ENCODE peak calls at places on chromosomes 3 and 15, in eight cellular contexts. One of them, this sample, is unnamed.

GRCh38 chr15:67865766-67866165 is 25.9 kb upstream of the RNU6-1 start:
- DNase-seq in HCT116: no peak
- DNase-seq in amygdala: no peak
- DNase-seq in WERI-Rb-1: no peak
- DNase-seq in adipocyte: no peak
- DNase-seq in glutamatergic neuron: no peak
- DNase-seq in astrocyte of the spinal cord: no peak
- DNase-seq in A673: no peak
- DNase-seq in this sample: no peak

GRCh38 chr15:64681424-64682024 is 93.9 kb downstream of the RBPMS2 start:
- DNase-seq in adipocyte: peak; percentile 57
- DNase-seq in astrocyte of the spinal cord: peak; percentile 69
- DNase-seq in amygdala: no peak
- DNase-seq in WERI-Rb-1: peak; percentile 78
- DNase-seq in HCT116: peak; percentile 61
- DNase-seq in glutamatergic neuron: peak; percentile 31
- DNase-seq in A673: peak; percentile 81
- DNase-seq in this sample: peak; percentile 72

GRCh38 chr3:8336456-8336855 is 165.2 kb upstream of the LMCD1 start:
- DNase-seq in A673: no peak
- DNase-seq in adipocyte: no peak
- DNase-seq in glutamatergic neuron: no peak
- DNase-seq in amygdala: no peak
- DNase-seq in astrocyte of the spinal cord: no peak
- DNase-seq in WERI-Rb-1: no peak
- DNase-seq in HCT116: no peak
- DNase-seq in this sample: no peak

GRCh38 chr3:30943206-30943605 is 48.7 kb upstream of the GADL1 start:
- DNase-seq in astrocyte of the spinal cord: no peak
- DNase-seq in A673: no peak
- DNase-seq in WERI-Rb-1: no peak
- DNase-seq in adipocyte: no peak
- DNase-seq in amygdala: no peak
- DNase-seq in glutamatergic neuron: no peak
- DNase-seq in HCT116: no peak
- DNase-seq in this sample: no peak

GRCh38 chr15:100334456-100334855 is 7.3 kb downstream of the ADAMTS17 start:
- DNase-seq in astrocyte of the spinal cord: no peak
- DNase-seq in WERI-Rb-1: no peak
- DNase-seq in adipocyte: no peak
- DNase-seq in glutamatergic neuron: no peak
- DNase-seq in HCT116: no peak
- DNase-seq in amygdala: no peak
- DNase-seq in A673: no peak
- DNase-seq in this sample: no peak

GRCh38 chr3:16432714-16433113 is 80.8 kb downstream of the RFTN1 start:
- DNase-seq in adipocyte: no peak
- DNase-seq in A673: no peak
- DNase-seq in HCT116: no peak
- DNase-seq in astrocyte of the spinal cord: no peak
- DNase-seq in glutamatergic neuron: no peak
- DNase-seq in amygdala: no peak
- DNase-seq in WERI-Rb-1: no peak
- DNase-seq in this sample: peak; percentile 27

GRCh38 chr3:173092038-173092437 is 49.0 kb downstream of the SPATA16 start:
- DNase-seq in WERI-Rb-1: no peak
- DNase-seq in astrocyte of the spinal cord: no peak
- DNase-seq in adipocyte: no peak
- DNase-seq in glutamatergic neuron: no peak
- DNase-seq in HCT116: no peak
- DNase-seq in A673: no peak
- DNase-seq in amygdala: no peak
- DNase-seq in this sample: no peak

GRCh38 chr3:70000028-70000410 is 486 bp downstream of the SAMMSON start:
- DNase-seq in amygdala: peak; percentile 38
- DNase-seq in A673: no peak
- DNase-seq in WERI-Rb-1: no peak
- DNase-seq in adipocyte: no peak
- DNase-seq in HCT116: no peak
- DNase-seq in astrocyte of the spinal cord: no peak
- DNase-seq in glutamatergic neuron: no peak
- DNase-seq in this sample: no peak

GRCh38 chr15:33963831-33964664 is 4.2 kb upstream of the CHRM5 start:
- DNase-seq in astrocyte of the spinal cord: peak; percentile 26
- DNase-seq in HCT116: peak; percentile 12
- DNase-seq in A673: peak; percentile 38
- DNase-seq in adipocyte: peak; percentile 46
- DNase-seq in glutamatergic neuron: no peak
- DNase-seq in WERI-Rb-1: no peak
- DNase-seq in amygdala: no peak
- DNase-seq in this sample: peak; percentile 53

GRCh38 chr15:80367094-80367493 is 37.1 kb upstream of the ARNT2 start:
- DNase-seq in adipocyte: no peak
- DNase-seq in astrocyte of the spinal cord: no peak
- DNase-seq in HCT116: peak; percentile 45
- DNase-seq in A673: peak; percentile 24
- DNase-seq in amygdala: no peak
- DNase-seq in glutamatergic neuron: no peak
- DNase-seq in WERI-Rb-1: peak; percentile 82
- DNase-seq in this sample: no peak

GRCh38 chr15:76976572-76977270 is 18.2 kb upstream of the PSTPIP1 start:
- DNase-seq in WERI-Rb-1: no peak
- DNase-seq in astrocyte of the spinal cord: no peak
- DNase-seq in HCT116: no peak
- DNase-seq in A673: no peak
- DNase-seq in amygdala: no peak
- DNase-seq in adipocyte: no peak
- DNase-seq in glutamatergic neuron: no peak
- DNase-seq in this sample: peak; percentile 54

GRCh38 chr3:95154775-95155174 is 1091.9 kb downstream of the NSUN3 start:
- DNase-seq in glutamatergic neuron: no peak
- DNase-seq in WERI-Rb-1: no peak
- DNase-seq in HCT116: no peak
- DNase-seq in adipocyte: peak; percentile 21
- DNase-seq in A673: no peak
- DNase-seq in amygdala: no peak
- DNase-seq in astrocyte of the spinal cord: peak; percentile 70
- DNase-seq in this sample: no peak

GRCh38 chr3:129942296-129942695 is 32.2 kb upstream of the TRH start:
- DNase-seq in amygdala: peak; percentile 58
- DNase-seq in adipocyte: peak; percentile 78
- DNase-seq in glutamatergic neuron: peak; percentile 81
- DNase-seq in A673: peak; percentile 65
- DNase-seq in WERI-Rb-1: peak; percentile 86
- DNase-seq in astrocyte of the spinal cord: peak; percentile 44
- DNase-seq in HCT116: peak; percentile 65
- DNase-seq in this sample: peak; percentile 75

GRCh38 chr3:27729325-27729724 is 7.2 kb upstream of the EOMES start:
- DNase-seq in astrocyte of the spinal cord: no peak
- DNase-seq in A673: no peak
- DNase-seq in amygdala: no peak
- DNase-seq in HCT116: no peak
- DNase-seq in adipocyte: no peak
- DNase-seq in glutamatergic neuron: no peak
- DNase-seq in WERI-Rb-1: no peak
- DNase-seq in this sample: no peak

GRCh38 chr3:169256791-169257522 is 406.6 kb downstream of the MECOM start:
- DNase-seq in amygdala: no peak
- DNase-seq in WERI-Rb-1: no peak
- DNase-seq in glutamatergic neuron: no peak
- DNase-seq in HCT116: no peak
- DNase-seq in astrocyte of the spinal cord: no peak
- DNase-seq in adipocyte: no peak
- DNase-seq in A673: no peak
- DNase-seq in this sample: no peak

GRCh38 chr15:31353931-31354330 is 27.3 kb downstream of the KLF13 start:
- DNase-seq in adipocyte: peak; percentile 37
- DNase-seq in glutamatergic neuron: no peak
- DNase-seq in A673: no peak
- DNase-seq in HCT116: no peak
- DNase-seq in WERI-Rb-1: no peak
- DNase-seq in amygdala: peak; percentile 68
- DNase-seq in astrocyte of the spinal cord: peak; percentile 6
- DNase-seq in this sample: no peak

GRCh38 chr3:23533596-23534386 is 272.0 kb upstream of the UBE2E1 start:
- DNase-seq in astrocyte of the spinal cord: no peak
- DNase-seq in adipocyte: no peak
- DNase-seq in amygdala: no peak
- DNase-seq in HCT116: no peak
- DNase-seq in A673: no peak
- DNase-seq in glutamatergic neuron: no peak
- DNase-seq in WERI-Rb-1: no peak
- DNase-seq in this sample: no peak

GRCh38 chr15:35784745-35785144 is 238.8 kb upstream of the DPH6 start:
- DNase-seq in WERI-Rb-1: no peak
- DNase-seq in adipocyte: no peak
- DNase-seq in HCT116: no peak
- DNase-seq in A673: peak; percentile 45
- DNase-seq in amygdala: no peak
- DNase-seq in glutamatergic neuron: no peak
- DNase-seq in astrocyte of the spinal cord: peak; percentile 13
- DNase-seq in this sample: no peak

GRCh38 chr15:95557226-95558046 is 773.1 kb upstream of the NR2F2 start:
- DNase-seq in astrocyte of the spinal cord: peak; percentile 97
- DNase-seq in HCT116: peak; percentile 83
- DNase-seq in amygdala: no peak
- DNase-seq in A673: peak; percentile 90
- DNase-seq in WERI-Rb-1: no peak
- DNase-seq in adipocyte: peak; percentile 84
- DNase-seq in glutamatergic neuron: no peak
- DNase-seq in this sample: no peak

GRCh38 chr3:5022966-5023776 is 43.9 kb downstream of the BHLHE40 start:
- DNase-seq in adipocyte: peak; percentile 78
- DNase-seq in HCT116: peak; percentile 97
- DNase-seq in A673: peak; percentile 10
- DNase-seq in astrocyte of the spinal cord: peak; percentile 100
- DNase-seq in WERI-Rb-1: no peak
- DNase-seq in amygdala: no peak
- DNase-seq in glutamatergic neuron: no peak
- DNase-seq in this sample: no peak

GRCh38 chr15:63212050-63212973 is 22.9 kb downstream of the RAB8B start:
- DNase-seq in amygdala: no peak
- DNase-seq in HCT116: no peak
- DNase-seq in A673: peak; percentile 56
- DNase-seq in adipocyte: peak; percentile 92
- DNase-seq in astrocyte of the spinal cord: peak; percentile 34
- DNase-seq in WERI-Rb-1: no peak
- DNase-seq in glutamatergic neuron: no peak
- DNase-seq in this sample: peak; percentile 51

GRCh38 chr3:197511130-197511529 is 44.6 kb downstream of the BDH1 start:
- DNase-seq in WERI-Rb-1: no peak
- DNase-seq in amygdala: no peak
- DNase-seq in astrocyte of the spinal cord: peak; percentile 47
- DNase-seq in glutamatergic neuron: no peak
- DNase-seq in HCT116: no peak
- DNase-seq in adipocyte: peak; percentile 30
- DNase-seq in A673: no peak
- DNase-seq in this sample: no peak

GRCh38 chr15:31024330-31024729 is 32.9 kb upstream of the MTMR10 start:
- DNase-seq in glutamatergic neuron: no peak
- DNase-seq in astrocyte of the spinal cord: peak; percentile 95
- DNase-seq in adipocyte: peak; percentile 68
- DNase-seq in A673: no peak
- DNase-seq in amygdala: no peak
- DNase-seq in HCT116: peak; percentile 16
- DNase-seq in WERI-Rb-1: no peak
- DNase-seq in this sample: no peak

GRCh38 chr15:49427369-49427768 is 4.3 kb downstream of the FGF7 start:
- DNase-seq in A673: no peak
- DNase-seq in amygdala: no peak
- DNase-seq in HCT116: no peak
- DNase-seq in glutamatergic neuron: no peak
- DNase-seq in astrocyte of the spinal cord: no peak
- DNase-seq in adipocyte: no peak
- DNase-seq in WERI-Rb-1: no peak
- DNase-seq in this sample: no peak

GRCh38 chr3:82087958-82088357 is 326.5 kb upstream of the GBE1 start:
- DNase-seq in adipocyte: peak; percentile 89
- DNase-seq in astrocyte of the spinal cord: peak; percentile 85
- DNase-seq in glutamatergic neuron: no peak
- DNase-seq in A673: no peak
- DNase-seq in HCT116: no peak
- DNase-seq in WERI-Rb-1: no peak
- DNase-seq in amygdala: no peak
- DNase-seq in this sample: no peak

GRCh38 chr3:45143673-45144670 is 2.2 kb downstream of the CDCP1 start:
- DNase-seq in amygdala: no peak
- DNase-seq in adipocyte: no peak
- DNase-seq in WERI-Rb-1: no peak
- DNase-seq in astrocyte of the spinal cord: no peak
- DNase-seq in HCT116: no peak
- DNase-seq in glutamatergic neuron: no peak
- DNase-seq in A673: no peak
- DNase-seq in this sample: peak; percentile 40

GRCh38 chr3:188950832-188951489 is 220.8 kb upstream of the TPRG1 start:
- DNase-seq in astrocyte of the spinal cord: peak; percentile 98
- DNase-seq in glutamatergic neuron: no peak
- DNase-seq in adipocyte: peak; percentile 96
- DNase-seq in A673: peak; percentile 48
- DNase-seq in WERI-Rb-1: no peak
- DNase-seq in HCT116: peak; percentile 60
- DNase-seq in amygdala: no peak
- DNase-seq in this sample: no peak

GRCh38 chr15:98609144-98609852 is 39.0 kb upstream of the IGF1R start:
- DNase-seq in amygdala: no peak
- DNase-seq in adipocyte: peak; percentile 47
- DNase-seq in astrocyte of the spinal cord: peak; percentile 49
- DNase-seq in WERI-Rb-1: no peak
- DNase-seq in HCT116: peak; percentile 18
- DNase-seq in A673: peak; percentile 67
- DNase-seq in glutamatergic neuron: no peak
- DNase-seq in this sample: no peak

GRCh38 chr3:124557-125179 is 71.9 kb upstream of the CHL1 start:
- DNase-seq in WERI-Rb-1: no peak
- DNase-seq in adipocyte: no peak
- DNase-seq in amygdala: no peak
- DNase-seq in HCT116: no peak
- DNase-seq in glutamatergic neuron: no peak
- DNase-seq in A673: no peak
- DNase-seq in astrocyte of the spinal cord: no peak
- DNase-seq in this sample: no peak

GRCh38 chr15:69825941-69826817 is 271.5 kb downstream of the TLE3 start:
- DNase-seq in A673: peak; percentile 88
- DNase-seq in amygdala: no peak
- DNase-seq in glutamatergic neuron: no peak
- DNase-seq in WERI-Rb-1: peak; percentile 27
- DNase-seq in HCT116: no peak
- DNase-seq in adipocyte: no peak
- DNase-seq in astrocyte of the spinal cord: peak; percentile 17
- DNase-seq in this sample: no peak

GRCh38 chr15:80572337-80572736 is 122.8 kb upstream of the ABHD17C start:
- DNase-seq in A673: no peak
- DNase-seq in astrocyte of the spinal cord: no peak
- DNase-seq in WERI-Rb-1: no peak
- DNase-seq in adipocyte: no peak
- DNase-seq in glutamatergic neuron: no peak
- DNase-seq in HCT116: no peak
- DNase-seq in amygdala: no peak
- DNase-seq in this sample: no peak

This sample was measured in GM13976.